ENCODE peak calls at places on chromosomes 6 and 20, in eight cellular contexts. O is trophoblast cell; V is GM10248; W is ureter; D is stimulated activated CD8-positive, alpha-beta memory T cell treated with anti-CD3 and anti-CD28 coated beads, Interleukin-4, amount 100 ng/mL, for 24 hours; E is breast epithelium; L is Peyer's patch; M is RWPE1. A is an unnamed sample.

GRCh38 chr6:167699141-167700036 is 127.3 kb upstream of the AFDN start:
- DNase-seq in O (peak; percentile 8), W (peak; percentile 76), V (peak; percentile 68), D (peak; percentile 34), L (peak; percentile 56), E (peak; percentile 48), M (peak; percentile 26), A (no peak)

GRCh38 chr20:37414636-37415035 is 68.7 kb downstream of the SRC start:
- DNase-seq in D (no peak), M (no peak), W (no peak), L (no peak), O (no peak), V (no peak), E (no peak), A (no peak)

GRCh38 chr6:44439270-44440045 is 52.0 kb downstream of the CDC5L start:
- DNase-seq in E (no peak), O (peak; percentile 54), V (no peak), W (no peak), M (no peak), D (no peak), L (no peak), A (peak; percentile 53)

GRCh38 chr20:63274381-63275228 is 2.0 kb downstream of the ARFGAP1 start:
- DNase-seq in D (no peak), V (no peak), M (no peak), O (no peak), W (no peak), E (no peak), L (no peak), A (no peak)

GRCh38 chr6:37320649-37321048 is 33.1 kb upstream of the RNF8 start:
- DNase-seq in V (no peak), M (no peak), L (no peak), W (no peak), E (no peak), D (no peak), O (no peak), A (no peak)

GRCh38 chr6:87066449-87067288 is 28.2 kb downstream of the CGA start:
- DNase-seq in W (no peak), V (peak; percentile 60), D (no peak), M (peak; percentile 41), O (peak; percentile 18), E (no peak), L (no peak), A (peak; percentile 39)

GRCh38 chr6:137241481-137242011 is 22.4 kb upstream of the IFNGR1 start:
- DNase-seq in L (no peak), V (no peak), M (no peak), E (no peak), W (no peak), D (no peak), O (peak; percentile 68), A (peak; percentile 65)

GRCh38 chr20:16580127-16580526 is 6.9 kb upstream of the KIF16B start:
- DNase-seq in M (peak; percentile 75), L (no peak), E (no peak), O (peak; percentile 86), V (no peak), W (no peak), D (no peak), A (peak; percentile 76)

GRCh38 chr20:52972965-52973819 is 1.0 kb downstream of the TSHZ2 start:
- DNase-seq in E (peak; percentile 45), O (no peak), W (no peak), M (peak; percentile 44), L (peak; percentile 17), D (no peak), V (no peak), A (peak; percentile 60)

GRCh38 chr6:33288942-33289783 is at the start of the genes PFDN6 and WDR46:
- DNase-seq in D (peak; percentile 71), O (peak; percentile 82), V (peak; percentile 94), M (peak; percentile 96), E (peak; percentile 83), W (peak; percentile 82), L (peak; percentile 82), A (peak; percentile 90)

GRCh38 chr6:114735118-114735730 is 392.4 kb upstream of the HS3ST5 start:
- DNase-seq in W (no peak), L (no peak), D (no peak), V (no peak), E (no peak), O (no peak), M (no peak), A (no peak)

GRCh38 chr20:59608396-59608795 is 4.1 kb downstream of the PHACTR3 start:
- DNase-seq in V (no peak), W (no peak), E (no peak), D (no peak), O (no peak), M (no peak), L (no peak), A (no peak)

GRCh38 chr6:109595998-109596397 is 95.0 kb downstream of the AK9 start:
- DNase-seq in L (no peak), E (no peak), W (no peak), M (peak; percentile 8), O (peak; percentile 1), V (peak; percentile 31), D (no peak), A (peak; percentile 12)

GRCh38 chr6:100724696-100725095 is 156.4 kb downstream of the ASCC3 start:
- DNase-seq in M (no peak), D (no peak), V (no peak), E (no peak), W (no peak), L (no peak), O (no peak), A (no peak)

GRCh38 chr6:6987749-6988148 is 120.0 kb upstream of the RREB1 start:
- DNase-seq in E (no peak), M (no peak), L (no peak), V (no peak), D (no peak), O (no peak), W (no peak), A (no peak)

GRCh38 chr6:20438462-20439070 is 36.9 kb downstream of the E2F3 start:
- DNase-seq in D (no peak), O (no peak), V (no peak), W (no peak), E (no peak), L (no peak), M (no peak), A (no peak)

GRCh38 chr6:139586273-139586672 is 211.8 kb upstream of the CITED2 start:
- DNase-seq in E (no peak), M (no peak), D (no peak), V (no peak), O (peak; percentile 92), L (no peak), W (no peak), A (no peak)

GRCh38 chr6:28586273-28586672 is 60.6 kb downstream of the GPX5 start:
- DNase-seq in L (no peak), D (no peak), E (no peak), O (peak; percentile 88), W (no peak), V (no peak), M (peak; percentile 46), A (peak; percentile 60)

GRCh38 chr6:118318648-118319047 is 229.4 kb upstream of the PLN start:
- DNase-seq in M (no peak), E (no peak), V (no peak), D (no peak), W (no peak), L (no peak), O (no peak), A (no peak)

GRCh38 chr6:41560440-41561192 is 14.4 kb downstream of the FOXP4 start:
- DNase-seq in W (peak; percentile 67), M (no peak), E (no peak), D (peak; percentile 82), V (peak; percentile 91), O (no peak), L (peak; percentile 88), A (no peak)

GRCh38 chr6:93417421-93417996 is 1.9 kb downstream of the EPHA7 start:
- DNase-seq in V (peak; percentile 13), L (no peak), D (no peak), M (peak; percentile 36), W (peak; percentile 40), E (no peak), O (no peak), A (no peak)

GRCh38 chr6:158290040-158290439 is 22.2 kb upstream of the TULP4 start:
- DNase-seq in L (no peak), O (no peak), M (no peak), W (no peak), D (no peak), V (no peak), E (no peak), A (no peak)

GRCh38 chr6:88008821-88009220 is 38.8 kb upstream of the SPACA1 start:
- DNase-seq in D (no peak), M (no peak), E (no peak), O (no peak), L (no peak), W (no peak), V (no peak), A (peak; percentile 7)

GRCh38 chr6:5764401-5764955 is 242.2 kb downstream of the NRN1 start:
- DNase-seq in L (no peak), W (no peak), M (no peak), E (no peak), O (no peak), D (no peak), V (peak; percentile 55), A (no peak)

GRCh38 chr20:35952480-35953410 is 1.6 kb downstream of the SCAND1 start:
- DNase-seq in O (no peak), E (no peak), L (no peak), M (peak; percentile 50), D (no peak), V (no peak), W (no peak), A (no peak)

GRCh38 chr6:9025223-9025622 is 589.9 kb upstream of the SLC35B3 start:
- DNase-seq in D (no peak), W (no peak), V (no peak), E (no peak), L (no peak), M (no peak), O (no peak), A (no peak)

A was measured in mammary epithelial cell.